ENCODE peak calls at places on chromosomes 12 and 14, in four cellular contexts. U is GM12878, A is K562, O is GM12891. M is an unnamed sample.

GRCh38 chr12:29625359-29625953 is 128.0 kb upstream of the OVCH1 start:
- DNase-seq in U (peak; percentile 16), A (no peak), O (no peak), M (no peak)

GRCh38 chr14:64232095-64232830 is 61.9 kb downstream of the ESR2 start:
- DNase-seq in U (peak; percentile 88), A (no peak), O (no peak), M (no peak)

GRCh38 chr12:120856980-120857379 is 47.2 kb downstream of the SPPL3 start:
- DNase-seq in U (no peak), A (no peak), O (no peak), M (peak; percentile 30)

GRCh38 chr14:77565289-77566081 is 51.0 kb downstream of the SPTLC2 start:
- DNase-seq in U (no peak), A (no peak), O (no peak), M (peak; percentile 29)

GRCh38 chr12:37547611-37548010 is 769.0 kb upstream of the ALG10B start:
- DNase-seq in U (no peak), A (peak; percentile 32), O (no peak), M (no peak)

GRCh38 chr14:26138764-26139445 is 458.9 kb downstream of the NOVA1 start:
- DNase-seq in U (no peak), A (no peak), O (no peak), M (no peak)

GRCh38 chr14:61560323-61560722 is 135.0 kb upstream of the HIF1A start:
- DNase-seq in U (no peak), A (no peak), O (no peak), M (no peak)

GRCh38 chr14:43116341-43116740 is 1390.7 kb downstream of the FSCB start:
- DNase-seq in U (no peak), A (no peak), O (no peak), M (no peak)

GRCh38 chr12:30792648-30793499 is 38.1 kb upstream of the CAPRIN2 start:
- DNase-seq in U (no peak), A (no peak), O (no peak), M (no peak)

GRCh38 chr14:39302124-39302810 is 68.6 kb downstream of the MIA2 start:
- DNase-seq in U (no peak), A (no peak), O (no peak), M (no peak)

GRCh38 chr12:42586268-42586667 is 3.3 kb downstream of the PRICKLE1 start:
- DNase-seq in U (no peak), A (no peak), O (no peak), M (no peak)

GRCh38 chr14:21671371-21671770 is 2.2 kb downstream of the OR4E1 start:
- DNase-seq in U (no peak), A (no peak), O (no peak), M (no peak)

GRCh38 chr14:102212356-102212755 is 72.7 kb downstream of the WDR20 start:
- DNase-seq in U (no peak), A (no peak), O (no peak), M (no peak)

GRCh38 chr12:122368361-122369073 is 54.0 kb downstream of the CLIP1 start:
- DNase-seq in U (no peak), A (no peak), O (no peak), M (no peak)

GRCh38 chr12:122362758-122363157 is 59.7 kb downstream of the CLIP1 start:
- DNase-seq in U (no peak), A (no peak), O (no peak), M (no peak)

GRCh38 chr12:122366685-122367475 is 55.6 kb downstream of the CLIP1 start:
- DNase-seq in U (no peak), A (peak; percentile 22), O (no peak), M (peak; percentile 6)

GRCh38 chr12:122363782-122364181 is 58.7 kb downstream of the CLIP1 start:
- DNase-seq in U (no peak), A (no peak), O (no peak), M (no peak)
- TF ChIP-seq SPI1 in U (no peak), A (no peak), O (no peak), M (no peak)

GRCh38 chr12:97148941-97149559 is 242.0 kb downstream of the NEDD1 start:
- DNase-seq in U (no peak), A (peak; percentile 28), O (peak; percentile 35), M (peak; percentile 26)

DNA sequence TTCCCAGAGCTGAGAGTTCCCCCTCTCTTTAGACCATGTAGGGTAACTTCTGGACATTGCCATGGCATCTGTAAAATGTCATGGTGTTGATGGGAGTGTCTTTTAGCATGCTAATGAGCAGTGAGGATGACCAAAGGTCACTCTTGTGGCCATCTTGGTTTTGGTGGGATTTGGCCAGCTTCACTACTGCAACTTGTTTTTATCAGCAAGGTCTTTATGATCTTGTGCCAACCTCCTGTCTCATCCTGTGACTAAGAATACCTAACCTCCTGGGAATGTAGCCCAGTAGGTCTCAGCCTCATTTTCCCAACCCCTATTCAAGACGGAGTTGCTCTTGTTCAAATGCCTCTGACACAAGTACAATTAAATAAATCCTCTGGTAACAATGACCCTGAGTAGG is 244.4 kb downstream of the NEDD1 start:
- DNase-seq in U (no peak), A (no peak), O (no peak), M (no peak)
- TF ChIP-seq SPI1 in U (no peak), A (no peak), O (no peak), M (no peak)

GRCh38 chr14:90416649-90417237 is 19.9 kb downstream of the CALM1 start:
- DNase-seq in U (no peak), A (no peak), O (no peak), M (no peak)
- TF ChIP-seq SPI1 in U (no peak), A (no peak), O (no peak), M (no peak)

DNA sequence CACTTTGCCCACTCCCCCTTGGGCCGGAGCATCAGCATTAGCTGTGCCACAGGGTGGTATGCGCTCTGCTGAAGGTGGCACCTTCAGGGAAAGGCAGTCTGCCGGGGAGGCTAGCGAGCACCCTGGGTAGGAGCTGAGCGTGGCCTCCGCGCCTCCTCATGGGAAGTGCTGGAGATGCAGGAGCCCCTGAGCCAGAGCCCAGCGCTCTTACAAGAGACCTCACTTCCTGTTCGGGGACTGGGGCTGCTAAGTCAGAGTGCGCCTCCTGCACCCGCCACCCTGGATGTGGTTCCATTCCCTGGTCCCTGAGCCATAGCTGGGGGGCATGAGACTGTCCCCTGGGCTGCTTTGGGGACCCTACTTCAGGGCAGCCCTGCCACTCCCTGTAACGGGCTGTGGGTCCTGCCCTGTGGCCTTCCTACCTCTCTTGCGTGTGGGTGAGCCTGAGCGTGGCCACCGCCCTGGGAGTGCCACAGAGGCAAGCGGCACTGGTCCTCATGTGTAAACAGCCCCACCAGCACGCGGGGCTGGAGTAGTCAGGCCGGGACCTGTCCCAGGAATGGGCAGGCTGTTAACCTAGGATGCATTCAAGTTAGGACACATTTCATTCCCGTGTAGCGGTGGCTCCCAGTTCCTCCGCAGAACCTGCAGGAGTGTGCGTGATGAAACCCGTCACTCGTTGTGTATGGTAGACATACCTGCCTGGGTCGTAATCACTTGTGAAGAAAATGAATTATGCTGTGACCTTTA is 19.4 kb downstream of the COA8 start:
- DNase-seq in U (no peak), A (no peak), O (no peak), M (no peak)
- TF ChIP-seq SPI1 in U (no peak), A (no peak), O (no peak), M (no peak)